ENCODE peak calls at places on chromosomes 1 and 21, in six cellular contexts. H is H1, D is SK-N-SH, T is K562, Y is GM12878, Z is HepG2. Q is an unnamed sample.

GRCh38 chr1:233614173-233614742 is 352 bp downstream of the KCNK1 start:
- DNase-seq in H (no peak), D (no peak), T (peak; percentile 60), Y (no peak), Z (no peak), Q (no peak)

GRCh38 chr1:83015163-83015562 is 983.8 kb downstream of the TTLL7 start:
- DNase-seq in H (no peak), D (no peak), T (no peak), Y (no peak), Z (no peak), Q (no peak)

GRCh38 chr1:202154766-202155477 is 5.5 kb downstream of the PTPN7 start:
- DNase-seq in H (peak; percentile 39), D (peak; percentile 62), T (peak; percentile 84), Y (no peak), Z (peak; percentile 30), Q (peak; percentile 82)

GRCh38 chr1:2210084-2210653 is 15.6 kb upstream of the FAAP20 start:
- DNase-seq in H (no peak), D (no peak), T (no peak), Y (no peak), Z (no peak), Q (no peak)

GRCh38 chr1:171794085-171794484 is 12.6 kb downstream of the METTL13 start:
- DNase-seq in H (no peak), D (no peak), T (no peak), Y (no peak), Z (peak; percentile 3), Q (no peak)

GRCh38 chr1:10665930-10666850 is 130.3 kb downstream of the CASZ1 start:
- DNase-seq in H (no peak), D (no peak), T (no peak), Y (no peak), Z (no peak), Q (no peak)

GRCh38 chr21:44940116-44940631 is 345 bp downstream of the SLX9 start:
- DNase-seq in H (no peak), D (no peak), T (peak; percentile 52), Y (no peak), Z (no peak), Q (no peak)

GRCh38 chr1:182392045-182393028 is 747 bp upstream of the GLUL start:
- DNase-seq in H (no peak), D (no peak), T (peak; percentile 60), Y (no peak), Z (no peak), Q (peak; percentile 80)

GRCh38 chr1:182245040-182245439 is 146.6 kb downstream of the GLUL start:
- DNase-seq in H (no peak), D (no peak), T (peak; percentile 52), Y (no peak), Z (no peak), Q (no peak)

GRCh38 chr1:56403321-56403720 is 176.0 kb downstream of the PLPP3 start:
- DNase-seq in H (no peak), D (no peak), T (no peak), Y (no peak), Z (no peak), Q (no peak)

GRCh38 chr21:23968722-23969647 is 1638.3 kb downstream of the MRPL39 start:
- DNase-seq in H (peak; percentile 57), D (peak; percentile 47), T (peak; percentile 77), Y (peak; percentile 46), Z (no peak), Q (peak; percentile 70)

GRCh38 chr1:1185101-1185765 is 11.6 kb downstream of the TTLL10 start:
- DNase-seq in H (no peak), D (peak; percentile 31), T (peak; percentile 83), Y (no peak), Z (no peak), Q (no peak)

GRCh38 chr1:210428696-210429095 is 100.0 kb downstream of the HHAT start:
- DNase-seq in H (no peak), D (no peak), T (no peak), Y (no peak), Z (no peak), Q (no peak)

GRCh38 chr1:97423397-97423796 is 497.4 kb downstream of the DPYD start:
- DNase-seq in H (no peak), D (no peak), T (no peak), Y (no peak), Z (no peak), Q (no peak)

GRCh38 chr1:30331415-30332065 is 391.8 kb downstream of the MATN1 start:
- DNase-seq in H (no peak), D (no peak), T (no peak), Y (no peak), Z (no peak), Q (no peak)

GRCh38 chr1:242489545-242489944 is 35.0 kb downstream of the PLD5 start:
- DNase-seq in H (no peak), D (no peak), T (no peak), Y (no peak), Z (no peak), Q (no peak)

GRCh38 chr1:111422546-111423391 is 4.8 kb downstream of the OVGP1 start:
- DNase-seq in H (no peak), D (no peak), T (no peak), Y (no peak), Z (peak; percentile 88), Q (peak; percentile 29)

GRCh38 chr1:13224480-13225060 is 1.4 kb downstream of the PRAMEF18 start:
- DNase-seq in H (no peak), D (no peak), T (no peak), Y (no peak), Z (no peak), Q (peak; percentile 0)

DNA sequence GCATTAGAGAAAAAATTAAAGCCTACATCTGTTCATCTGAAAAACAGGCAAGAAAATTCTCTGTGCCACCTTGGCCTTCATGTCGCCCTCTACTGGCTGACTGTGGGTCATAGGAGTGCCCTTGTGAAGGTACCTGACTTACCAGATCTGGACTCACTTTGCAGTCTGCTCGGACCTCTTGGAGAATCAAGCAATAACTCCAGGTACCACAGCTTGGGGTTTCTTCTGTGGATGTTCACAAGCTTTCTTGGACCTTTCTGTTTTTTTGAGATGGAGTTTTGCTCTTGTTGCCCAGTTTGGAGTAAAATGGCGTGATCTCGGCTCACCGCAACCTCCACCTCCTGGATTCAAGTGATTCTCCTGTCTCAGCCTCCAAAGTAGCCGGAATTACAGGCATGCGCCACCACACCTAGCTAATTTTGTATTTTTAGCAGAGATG is 2.4 kb upstream of the PRAMEF18 start:
- DNase-seq in H (no peak), D (no peak), T (peak; percentile 75), Y (no peak), Z (no peak), Q (peak; percentile 31)
- TF ChIP-seq GABPA in H (no peak), D (no peak), T (no peak), Y (no peak), Z (no peak), Q (no peak)

DNA sequence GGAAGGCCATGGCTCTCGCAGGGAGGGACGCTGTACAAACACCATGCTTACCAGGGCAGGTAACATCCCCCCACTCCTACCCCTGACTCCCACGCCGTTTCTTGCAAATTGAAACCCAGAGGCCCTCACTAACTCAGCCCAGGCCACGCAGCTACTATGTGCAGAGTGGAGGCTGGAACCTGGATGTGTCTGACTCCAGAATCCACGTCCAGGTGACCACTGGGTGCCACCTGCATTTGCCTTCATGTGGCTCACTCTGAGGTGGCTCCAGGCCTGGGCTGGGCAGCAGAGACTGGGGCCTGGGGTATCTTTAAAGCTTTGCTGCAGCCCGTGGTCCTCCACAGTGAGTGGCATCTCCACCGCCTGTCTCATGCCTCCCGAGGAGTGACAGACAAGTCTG is 29.6 kb upstream of the AJAP1 start:
- DNase-seq in H (no peak), D (no peak), T (no peak), Y (no peak), Z (no peak), Q (no peak)
- TF ChIP-seq GABPA in H (no peak), D (no peak), T (no peak), Y (no peak), Z (no peak), Q (no peak)

DNA sequence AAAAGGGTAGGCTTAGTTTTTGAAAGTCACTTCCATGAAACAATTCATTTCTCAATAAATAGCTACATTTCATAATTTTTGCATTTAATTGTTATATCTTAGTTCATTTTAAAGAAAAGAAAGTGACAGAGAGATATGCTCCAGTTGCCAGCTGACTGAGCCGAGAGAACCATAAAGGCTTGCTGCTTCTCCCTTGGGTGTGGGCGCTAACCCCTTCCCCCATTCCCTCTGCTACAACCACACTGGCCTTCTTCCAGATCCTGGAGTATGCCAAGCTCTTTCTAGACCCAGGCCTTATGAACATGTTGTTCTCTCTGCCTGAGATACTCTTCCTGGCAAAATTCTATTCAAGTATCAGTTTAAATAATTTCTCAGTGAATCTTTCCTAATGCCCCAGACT is 12.3 kb downstream of the SORT1 start:
- DNase-seq in H (no peak), D (no peak), T (no peak), Y (no peak), Z (no peak), Q (no peak)
- TF ChIP-seq GABPA in H (no peak), D (no peak), T (no peak), Y (no peak), Z (no peak), Q (no peak)

GRCh38 chr21:26834181-26834945 is 10.8 kb downstream of the ADAMTS1 start:
- DNase-seq in H (no peak), D (no peak), T (no peak), Y (no peak), Z (no peak), Q (no peak)
- TF ChIP-seq GABPA in H (no peak), D (no peak), T (no peak), Y (no peak), Z (no peak), Q (no peak)

GRCh38 chr1:227938276-227938675 is 9.5 kb downstream of the WNT9A start:
- DNase-seq in H (no peak), D (no peak), T (no peak), Y (no peak), Z (no peak), Q (no peak)

GRCh38 chr1:227940791-227941241 is 6.9 kb downstream of the WNT9A start:
- DNase-seq in H (no peak), D (no peak), T (no peak), Y (no peak), Z (no peak), Q (no peak)

GRCh38 chr1:227938911-227939790 is 8.6 kb downstream of the WNT9A start:
- DNase-seq in H (no peak), D (no peak), T (no peak), Y (no peak), Z (no peak), Q (no peak)

GRCh38 chr1:227941509-227942020 is 6.2 kb downstream of the WNT9A start:
- DNase-seq in H (no peak), D (no peak), T (peak; percentile 16), Y (no peak), Z (no peak), Q (no peak)

DNA sequence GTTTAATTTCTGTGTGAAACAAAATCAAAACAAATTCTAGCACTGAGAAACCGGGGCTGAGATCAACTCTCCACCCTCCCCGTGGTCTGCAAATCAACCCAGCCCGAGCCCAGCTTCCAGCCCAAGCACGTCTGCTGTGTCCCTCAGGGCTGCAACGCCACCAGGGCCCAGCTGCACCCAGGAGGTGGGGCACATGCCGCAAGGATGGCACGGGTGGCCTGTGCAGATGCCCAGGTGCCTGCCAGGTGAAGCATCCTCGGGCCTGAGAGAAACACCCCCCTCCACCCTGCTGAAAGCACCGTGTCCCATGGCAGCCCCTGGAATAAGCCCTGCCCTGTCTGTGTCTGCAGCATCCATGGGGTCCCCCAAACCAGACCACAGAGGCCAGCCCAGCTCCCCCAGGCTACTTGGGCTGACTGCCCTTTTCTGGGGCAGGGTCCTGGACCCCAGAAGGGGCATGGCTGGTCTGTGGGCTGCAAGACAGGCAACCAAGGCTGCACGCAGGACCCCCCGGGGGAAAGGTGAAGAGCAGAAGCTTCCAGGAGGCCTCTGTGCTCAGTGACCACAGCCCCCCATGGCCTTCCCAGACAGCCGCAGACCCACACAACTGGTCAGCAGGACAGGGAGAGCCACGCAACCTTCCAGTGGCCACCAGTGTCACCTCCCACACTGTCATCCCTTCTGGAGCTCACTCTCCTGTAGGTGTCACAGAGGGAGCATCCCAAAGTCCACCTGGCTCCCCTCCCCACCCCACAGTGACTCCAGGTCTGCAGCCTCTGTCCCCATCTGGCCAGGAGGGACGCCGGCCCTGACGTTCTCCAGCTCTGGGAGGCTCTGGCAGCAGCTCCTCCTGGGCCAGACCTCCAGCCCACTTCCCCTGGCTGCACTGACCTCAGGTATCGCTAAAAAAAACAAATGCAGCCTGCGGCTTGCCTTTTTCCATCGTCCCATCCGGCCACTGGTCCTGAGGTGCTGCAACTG is 7.7 kb downstream of the WNT9A start:
- DNase-seq in H (no peak), D (no peak), T (no peak), Y (no peak), Z (no peak), Q (no peak)
- TF ChIP-seq GABPA in H (no peak), D (no peak), T (no peak), Y (no peak), Z (no peak), Q (no peak)